ENCODE peak calls at places on chromosome X, in seven cellular contexts. R, Q, A, N, Y, U and S are unnamed samples.
A peak's percentile ranks its signal among the peaks of the same experiment; 100 is the strongest.

GRCh38 chrX:148501121-148502066 is 977 bp downstream of the AFF2 start:
- DNase-seq in U (no peak), R (no peak), Y (no peak), Q (peak; percentile 20), A (peak; percentile 51), N (no peak), S (peak; percentile 29)

GRCh38 chrX:100413231-100413630 is 3.2 kb upstream of the PCDH19 start:
- DNase-seq in U (no peak), R (peak; percentile 70), Y (peak; percentile 18), A (no peak), Q (peak; percentile 21), N (peak; percentile 59), S (peak; percentile 47)

GRCh38 chrX:107508925-107509324 is 59.5 kb downstream of the FRMPD3 start:
- DNase-seq in R (no peak), A (no peak), Q (no peak), Y (no peak), N (no peak), U (no peak), S (no peak)

GRCh38 chrX:20988118-20988517 is 386.1 kb upstream of the CNKSR2 start:
- DNase-seq in N (no peak), U (no peak), Y (no peak), Q (no peak), R (no peak), A (no peak), S (no peak)

GRCh38 chrX:151771726-151772125 is 37.2 kb downstream of the CNGA2 start:
- DNase-seq in Q (no peak), N (no peak), A (no peak), R (no peak), Y (no peak), U (no peak), S (no peak)

GRCh38 chrX:16484338-16484737 is 165.6 kb upstream of the S100G start:
- DNase-seq in U (no peak), N (peak; percentile 44), R (peak; percentile 69), A (no peak), Q (no peak), Y (peak; percentile 86), S (no peak)

GRCh38 chrX:115592997-115593734 is 32.2 kb downstream of the PLS3 start:
- DNase-seq in N (no peak), Q (no peak), Y (no peak), A (no peak), R (peak; percentile 67), U (no peak), S (no peak)

GRCh38 chrX:125953769-125954168 is 212.3 kb downstream of the DCAF12L2 start:
- DNase-seq in A (no peak), R (no peak), U (no peak), N (no peak), Q (no peak), Y (no peak), S (no peak)

GRCh38 chrX:148043456-148043855 is 62.3 kb downstream of the FMR1NB start:
- DNase-seq in N (no peak), U (no peak), R (peak; percentile 7), Y (no peak), A (no peak), Q (no peak), S (no peak)

GRCh38 chrX:24498975-24499374 is 33.9 kb downstream of the PDK3 start:
- DNase-seq in U (no peak), R (peak; percentile 20), N (peak; percentile 48), Y (no peak), Q (no peak), A (no peak), S (no peak)

GRCh38 chrX:140141444-140142029 is 176.2 kb upstream of the CXorf66 start:
- DNase-seq in Y (no peak), R (peak; percentile 40), N (peak; percentile 47), U (peak; percentile 2), A (no peak), Q (no peak), S (no peak)

GRCh38 chrX:74511704-74512103 is 90.4 kb downstream of the SLC16A2 start:
- DNase-seq in U (no peak), A (no peak), R (no peak), N (no peak), Y (no peak), Q (no peak), S (no peak)

GRCh38 chrX:34371740-34372139 is 239.6 kb upstream of the FAM47A start:
- DNase-seq in A (no peak), R (no peak), N (no peak), Q (no peak), Y (no peak), U (no peak), S (no peak)

GRCh38 chrX:133444952-133445831 is 29.9 kb upstream of the GPC4 start:
- DNase-seq in A (no peak), R (no peak), Q (no peak), N (peak; percentile 61), U (no peak), Y (no peak), S (no peak)

GRCh38 chrX:72052415-72053090 is 79.2 kb downstream of the RTL5 start:
- DNase-seq in Q (no peak), U (no peak), N (no peak), A (no peak), Y (no peak), R (no peak), S (no peak)

GRCh38 chrX:154799554-154800348 is 5.5 kb downstream of the MPP1 start:
- DNase-seq in Y (no peak), R (peak; percentile 64), Q (no peak), U (no peak), A (no peak), N (peak; percentile 2), S (peak; percentile 54)

GRCh38 chrX:107716045-107716684 is 59.4 kb downstream of the TSC22D3 start:
- DNase-seq in A (peak; percentile 62), Q (no peak), Y (no peak), N (no peak), U (peak; percentile 6), R (peak; percentile 37), S (peak; percentile 55)

GRCh38 chrX:57929373-57929772 is 19.1 kb upstream of the ZXDA start:
- DNase-seq in Y (no peak), Q (no peak), U (no peak), A (no peak), R (peak; percentile 48), N (peak; percentile 62), S (no peak)

GRCh38 chrX:49172280-49172780 is 632 bp downstream of the PLP2 start:
- DNase-seq in U (peak; percentile 40), N (peak; percentile 90), R (peak; percentile 46), Q (peak; percentile 79), Y (peak; percentile 70), A (peak; percentile 90), S (peak; percentile 81)

GRCh38 chrX:22081475-22082092 is 49.5 kb downstream of the PHEX start:
- DNase-seq in R (peak; percentile 73), Y (peak; percentile 49), N (peak; percentile 59), Q (peak; percentile 50), A (no peak), U (peak; percentile 32), S (peak; percentile 51)

GRCh38 chrX:28787206-28787605 is 200.0 kb downstream of the IL1RAPL1 start:
- DNase-seq in N (no peak), R (peak; percentile 58), Y (no peak), A (no peak), Q (no peak), U (no peak), S (no peak)

GRCh38 chrX:44961817-44962607 is 89.0 kb downstream of the KDM6A start:
- DNase-seq in A (no peak), R (no peak), U (peak; percentile 8), N (no peak), Y (no peak), Q (no peak), S (no peak)

GRCh38 chrX:1411331-1411730 is 19.4 kb upstream of the SLC25A6 start:
- DNase-seq in N (no peak), A (no peak), Y (no peak), U (no peak), R (no peak), Q (no peak), S (no peak)

GRCh38 chrX:107562482-107562881 is 65.8 kb upstream of the PRPS1 start:
- DNase-seq in Y (peak; percentile 55), N (no peak), U (no peak), A (no peak), R (peak; percentile 62), Q (no peak), S (no peak)

GRCh38 chrX:135425026-135425425 is 3.3 kb downstream of the SMIM10L2A start:
- DNase-seq in A (peak; percentile 36), Y (no peak), Q (no peak), U (no peak), N (no peak), R (no peak), S (no peak)

GRCh38 chrX:139930923-139931645 is 1.8 kb downstream of the ATP11C start:
- DNase-seq in A (peak; percentile 56), N (peak; percentile 8), Y (no peak), R (peak; percentile 14), Q (peak; percentile 19), U (no peak), S (peak; percentile 64)

GRCh38 chrX:138519296-138519695 is 192.2 kb downstream of the FGF13 start:
- DNase-seq in A (no peak), Q (no peak), R (no peak), Y (no peak), U (no peak), N (no peak), S (no peak)

GRCh38 chrX:64206556-64207162 is 1.2 kb upstream of the AMER1 start:
- DNase-seq in Y (no peak), R (peak; percentile 75), N (peak; percentile 55), Q (no peak), A (no peak), U (no peak), S (peak; percentile 53)

GRCh38 chrX:140733766-140734342 is 24.3 kb downstream of the LINC00632 start:
- DNase-seq in R (peak; percentile 66), Y (peak; percentile 15), A (no peak), U (no peak), Q (no peak), N (peak; percentile 29), S (no peak)

GRCh38 chrX:33198561-33199279 is 12.6 kb downstream of the DMD start:
- DNase-seq in A (no peak), Y (no peak), R (no peak), N (peak; percentile 2), Q (no peak), U (no peak), S (no peak)

GRCh38 chrX:103215037-103215767 is at the start of gene BEX4:
- DNase-seq in U (peak; percentile 76), Q (peak; percentile 82), Y (peak; percentile 56), R (peak; percentile 69), A (peak; percentile 85), N (peak; percentile 67), S (peak; percentile 79)

GRCh38 chrX:29269390-29269789 is 682.1 kb downstream of the IL1RAPL1 start:
- DNase-seq in U (no peak), A (no peak), R (no peak), Y (no peak), Q (no peak), N (no peak), S (no peak)

GRCh38 chrX:69163936-69164741 is 1.1 kb downstream of the PJA1 start:
- DNase-seq in U (peak; percentile 45), Q (peak; percentile 63), Y (no peak), A (peak; percentile 71), R (peak; percentile 10), N (no peak), S (no peak)

GRCh38 chrX:55801811-55802210 is 84.3 kb downstream of the RRAGB start:
- DNase-seq in R (no peak), U (no peak), Y (no peak), Q (no peak), N (peak; percentile 51), A (no peak), S (no peak)

GRCh38 chrX:110454336-110454735 is 95.7 kb downstream of the RTL9 start:
- DNase-seq in R (no peak), Y (no peak), Q (no peak), U (no peak), N (no peak), A (no peak), S (no peak)

GRCh38 chrX:107700802-107701201 is 72.5 kb downstream of the PRPS1 start:
- DNase-seq in A (no peak), U (no peak), N (no peak), R (no peak), Y (no peak), Q (no peak), S (no peak)

GRCh38 chrX:38346150-38346549 is 6.3 kb upstream of the OTC start:
- DNase-seq in R (no peak), N (no peak), Y (no peak), Q (no peak), A (no peak), U (no peak), S (no peak)

GRCh38 chrX:9354918-9355317 is 109.9 kb upstream of the TBL1X start:
- DNase-seq in N (no peak), Q (no peak), R (no peak), A (no peak), U (no peak), Y (no peak), S (no peak)